ENCODE peak calls at places on chromosome 15, in nine cellular contexts. S, U, H, J, K, X, Z, E and W are unnamed samples.

GRCh38 chr15:89645680-89646079 is 9.6 kb downstream of the KIF7 start:
- DNase-seq in S (peak), U (no peak), H (no peak), J (no peak), K (no peak), X (no peak), Z (no peak), E (no peak), W (no peak)

GRCh38 chr15:43550527-43551363 is 33.3 kb downstream of the MAP1A start:
- DNase-seq in S (no peak), U (no peak), H (no peak), J (peak), K (no peak), X (peak), Z (no peak), E (no peak), W (peak)

GRCh38 chr15:94252906-94253305 is 21.5 kb downstream of the MCTP2 start:
- DNase-seq in S (no peak), U (no peak), H (no peak), J (no peak), K (no peak), X (no peak), Z (no peak), E (no peak), W (no peak)

GRCh38 chr15:60634815-60635214 is 155.9 kb upstream of the ICE2 start:
- DNase-seq in S (no peak), U (no peak), H (no peak), J (no peak), K (no peak), X (no peak), Z (no peak), E (no peak), W (no peak)

GRCh38 chr15:31322486-31322885 is 4.1 kb upstream of the KLF13 start:
- DNase-seq in S (no peak), U (no peak), H (no peak), J (no peak), K (no peak), X (no peak), Z (no peak), E (no peak), W (no peak)

GRCh38 chr15:76203766-76204557 is 107.3 kb downstream of the ETFA start:
- DNase-seq in S (no peak), U (no peak), H (no peak), J (no peak), K (no peak), X (no peak), Z (no peak), E (no peak), W (no peak)

GRCh38 chr15:33031324-33031736 is 163.2 kb downstream of the FMN1 start:
- DNase-seq in S (no peak), U (peak), H (no peak), J (peak), K (no peak), X (peak), Z (no peak), E (peak), W (peak)

GRCh38 chr15:98397411-98397810 is 250.9 kb upstream of the IGF1R start:
- DNase-seq in S (no peak), U (no peak), H (no peak), J (no peak), K (no peak), X (no peak), Z (no peak), E (no peak), W (no peak)

GRCh38 chr15:31397851-31398661 is 71.4 kb downstream of the KLF13 start:
- DNase-seq in S (no peak), U (no peak), H (no peak), J (no peak), K (no peak), X (no peak), Z (no peak), E (no peak), W (no peak)

GRCh38 chr15:94453227-94453626 is 221.9 kb downstream of the MCTP2 start:
- DNase-seq in S (no peak), U (no peak), H (no peak), J (no peak), K (no peak), X (peak), Z (no peak), E (peak), W (no peak)

GRCh38 chr15:89657691-89658200 is 2.5 kb upstream of the KIF7 start:
- DNase-seq in S (no peak), U (no peak), H (no peak), J (no peak), K (no peak), X (no peak), Z (no peak), E (no peak), W (no peak)

GRCh38 chr15:64412216-64412615 is 24.6 kb downstream of the TRIP4 start:
- DNase-seq in S (no peak), U (no peak), H (no peak), J (no peak), K (no peak), X (no peak), Z (no peak), E (no peak), W (no peak)

GRCh38 chr15:62133141-62133540 is 31.9 kb downstream of the C2CD4B start:
- DNase-seq in S (no peak), U (no peak), H (no peak), J (no peak), K (no peak), X (no peak), Z (no peak), E (no peak), W (no peak)

GRCh38 chr15:26888761-26889160 is 21.9 kb downstream of the GABRA5 start:
- DNase-seq in S (no peak), U (no peak), H (no peak), J (no peak), K (no peak), X (no peak), Z (no peak), E (no peak), W (no peak)

GRCh38 chr15:92074646-92075045 is 221.1 kb downstream of the SLCO3A1 start:
- DNase-seq in S (no peak), U (peak), H (no peak), J (peak), K (peak), X (no peak), Z (no peak), E (peak), W (peak)

GRCh38 chr15:35669457-35670045 is 123.6 kb upstream of the DPH6 start:
- DNase-seq in S (no peak), U (no peak), H (no peak), J (peak), K (no peak), X (no peak), Z (no peak), E (no peak), W (no peak)